ENCODE peak calls at places on chromosomes 11 and 22, in four cellular contexts. S is cardiac muscle cell, E is pancreas, K is OCI-LY7. Z is an unnamed sample.

GRCh38 chr11:74085542-74085892 is 76.6 kb upstream of the UCP3 start:
- DNase-seq in E (no peak), K (no peak), S (no peak), Z (no peak)

GRCh38 chr22:36162127-36163034 is 1.8 kb upstream of the APOL3 start:
- DNase-seq in E (no peak), S (no peak), K (peak; percentile 48), Z (no peak)

GRCh38 chr22:36323182-36323854 is 64.4 kb downstream of the MYH9 start:
- DNase-seq in K (no peak), E (no peak), S (peak; percentile 92), Z (peak; percentile 68)

GRCh38 chr11:64036081-64037026 is 623 bp downstream of the FLRT1 start:
- DNase-seq in K (no peak), S (peak; percentile 40), E (no peak), Z (no peak)

GRCh38 chr11:33701831-33702230 is 1.2 kb upstream of the C11orf91 start:
- DNase-seq in K (no peak), E (no peak), S (peak; percentile 77), Z (peak; percentile 43)

GRCh38 chr11:83493034-83493433 is 206.9 kb upstream of the CCDC90B start:
- DNase-seq in E (no peak), K (no peak), S (no peak), Z (no peak)

GRCh38 chr11:19680824-19681368 is 31.7 kb upstream of the NAV2 start:
- DNase-seq in K (no peak), S (no peak), E (no peak), Z (no peak)

GRCh38 chr11:94821439-94821838 is 53.3 kb downstream of the AMOTL1 start:
- DNase-seq in K (no peak), E (no peak), S (no peak), Z (no peak)

GRCh38 chr11:128195057-128195751 is 392.2 kb downstream of the ETS1 start:
- DNase-seq in K (no peak), E (no peak), S (peak; percentile 64), Z (no peak)

GRCh38 chr22:42611076-42611475 is 3.6 kb downstream of the POLDIP3 start:
- DNase-seq in E (no peak), S (peak; percentile 26), K (no peak), Z (no peak)

GRCh38 chr11:95596011-95596489 is 193.5 kb downstream of the FAM76B start:
- DNase-seq in E (no peak), K (no peak), S (peak; percentile 31), Z (no peak)

GRCh38 chr11:47595029-47595428 is 818 bp upstream of the C1QTNF4 start:
- DNase-seq in E (no peak), K (no peak), S (no peak), Z (no peak)

GRCh38 chr11:32312865-32313403 is 122.4 kb downstream of the WT1 start:
- DNase-seq in S (peak; percentile 85), E (peak; percentile 24), K (peak; percentile 24), Z (peak; percentile 64)

GRCh38 chr11:46251954-46252353 is 25.5 kb upstream of the CREB3L1 start:
- DNase-seq in S (no peak), E (no peak), K (no peak), Z (no peak)

GRCh38 chr11:46252373-46252914 is 25.0 kb upstream of the CREB3L1 start:
- DNase-seq in K (no peak), S (peak; percentile 74), E (peak; percentile 35), Z (no peak)

GRCh38 chr11:46254135-46254491 is 23.3 kb upstream of the CREB3L1 start:
- DNase-seq in S (no peak), E (no peak), K (no peak), Z (no peak)

GRCh38 chr11:46256540-46257001 is 20.9 kb upstream of the CREB3L1 start:
- DNase-seq in K (no peak), E (no peak), S (no peak), Z (no peak)

GRCh38 chr11:46253258-46254134 is 24.0 kb upstream of the CREB3L1 start:
- DNase-seq in K (no peak), S (no peak), E (no peak), Z (no peak)
- H3K36me3 ChIP-seq in K (no peaks in the 10 kb centered on the region), S (no peaks in the 10 kb centered on the region), E (no peaks in the 10 kb centered on the region), Z (no peaks in the 10 kb centered on the region)

DNA sequence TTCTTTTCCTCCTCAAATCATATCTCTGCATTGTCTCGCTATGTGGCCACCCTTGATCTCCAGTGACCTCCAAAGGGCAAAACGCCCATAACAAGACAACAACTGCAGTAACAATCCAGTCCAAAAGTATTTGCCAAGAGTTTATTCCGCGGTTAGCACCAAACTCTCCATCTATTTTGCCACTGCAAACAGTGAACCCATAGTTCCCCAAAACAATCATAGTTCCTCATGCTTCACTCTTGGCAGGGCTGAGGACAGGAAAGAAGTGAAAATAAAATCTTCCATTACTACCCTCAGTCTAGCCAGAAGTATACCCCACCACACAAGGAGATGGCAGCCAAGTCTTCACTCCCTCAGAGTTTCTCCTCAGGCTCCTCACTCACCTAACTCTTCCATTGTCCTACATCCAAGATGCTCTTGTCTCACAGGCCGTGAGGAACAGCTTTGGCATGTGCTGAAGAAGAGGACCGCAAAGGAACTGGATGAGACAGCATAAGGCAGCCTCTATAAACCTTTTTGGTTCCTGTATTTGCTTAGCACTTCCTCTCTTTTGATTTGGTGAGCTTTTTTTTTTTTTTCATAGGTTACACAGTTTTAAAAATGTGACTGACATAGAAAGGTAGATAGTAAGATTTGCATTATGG is at the start of gene LPXN:
- DNase-seq in S (peak; percentile 16), E (no peak), K (peak; percentile 83), Z (no peak)
- TF ChIP-seq CTCF in S (no peak), E (no peak), K (peak; percentile 58), Z (no peak)

GRCh38 chr11:763073-763463 is 14.2 kb downstream of the GATD1 start:
- DNase-seq in K (no peak), S (no peak), E (peak; percentile 59), Z (no peak)
- H3K36me3 ChIP-seq in K (peaks cover 95% of the 10 kb centered on the region), S (peaks cover 28% of the 10 kb centered on the region), E (peaks cover 7% of the 10 kb centered on the region), Z (no peaks in the 10 kb centered on the region)

DNA sequence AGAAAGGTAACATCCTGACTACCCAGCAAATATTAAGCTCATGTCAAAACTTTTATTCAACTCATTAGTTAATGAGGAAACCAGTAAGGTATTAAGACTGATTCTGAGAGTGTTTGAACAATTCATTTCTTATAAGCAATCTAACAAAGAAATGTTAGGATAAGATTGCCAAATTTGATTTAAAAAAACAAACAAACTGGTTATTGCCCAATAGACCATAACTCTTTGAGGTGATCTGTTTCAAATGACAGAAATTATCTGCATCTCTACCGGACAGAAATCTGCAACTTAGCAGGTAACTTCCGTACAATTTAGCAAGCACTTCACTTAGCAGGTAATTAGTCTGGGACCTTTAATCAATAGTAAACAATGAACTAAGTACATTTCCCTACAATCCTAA is 82.9 kb upstream of the BARX2 start:
- DNase-seq in S (no peak), E (no peak), K (no peak), Z (no peak)
- TF ChIP-seq CTCF in S (no peak), E (no peak), K (no peak), Z (no peak)

GRCh38 chr11:292211-293121 is 3.5 kb downstream of the PGGHG start:
- DNase-seq in K (no peak), S (no peak), E (no peak), Z (no peak)
- H3K36me3 ChIP-seq in K (no peaks in the 10 kb centered on the region), S (no peaks in the 10 kb centered on the region), E (no peaks in the 10 kb centered on the region), Z (no peaks in the 10 kb centered on the region)

DNA sequence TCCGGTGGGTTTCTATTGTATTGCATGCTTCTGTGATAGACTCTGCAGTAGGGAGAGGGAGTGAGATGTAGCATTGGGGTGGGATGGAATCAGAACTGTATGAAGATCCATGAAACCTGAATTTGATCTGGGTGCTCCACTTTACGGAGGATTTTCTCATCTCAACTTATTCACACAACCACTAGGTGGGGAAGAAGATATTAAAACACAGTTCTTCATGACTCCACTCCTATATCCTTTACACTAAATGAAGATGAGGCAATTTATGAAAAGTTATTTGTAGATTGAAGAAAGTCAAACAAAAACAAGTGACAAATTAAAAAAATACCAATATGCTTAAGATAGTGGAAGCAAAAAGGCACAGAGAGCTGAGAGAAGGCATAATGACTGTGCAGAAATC is 92.6 kb upstream of the PDGFD start:
- DNase-seq in K (no peak), S (peak; percentile 41), E (no peak), Z (no peak)
- TF ChIP-seq CTCF in K (peak; percentile 21), S (peak; percentile 35), E (no peak), Z (no peak)

GRCh38 chr11:57703341-57703740 is 8.7 kb downstream of the MED19 start:
- DNase-seq in S (no peak), E (no peak), K (no peak), Z (no peak)
- H3K36me3 ChIP-seq in S (peaks cover 36% of the 10 kb centered on the region), E (peaks cover 3% of the 10 kb centered on the region), K (peaks cover 70% of the 10 kb centered on the region), Z (no peaks in the 10 kb centered on the region)